ENCODE peak calls at places on chromosomes 12 and 14, in ten cellular contexts. I is upper lobe of right lung; J is CD4-positive, alpha-beta memory T cell; F is body of pancreas; O is hepatocyte; T is CD8-positive, alpha-beta T cell; R is A549; W is breast epithelium; P is Peyer's patch; K is upper lobe of left lung. H is an unnamed sample.
A peak's percentile ranks its signal among the peaks of the same experiment; 100 is the strongest.

GRCh38 chr14:59197695-59198262 is 9.3 kb downstream of the DAAM1 start:
- DNase-seq in I (no peak), J (no peak), F (no peak), O (no peak), T (no peak), R (no peak), W (no peak), P (no peak), K (no peak), H (no peak)

GRCh38 chr12:570237-570925 is 92.9 kb downstream of the NINJ2 start:
- DNase-seq in I (peak; percentile 87), J (no peak), F (peak; percentile 59), O (peak; percentile 91), T (no peak), R (peak; percentile 93), W (peak; percentile 70), P (peak; percentile 87), K (peak; percentile 83), H (peak; percentile 54)

GRCh38 chr12:2154050-2154449 is 101.3 kb downstream of the CACNA1C start:
- DNase-seq in I (no peak), J (no peak), F (no peak), O (no peak), T (no peak), R (no peak), W (no peak), P (no peak), K (no peak), H (no peak)

GRCh38 chr14:72463291-72463866 is 430.5 kb downstream of the DPF3 start:
- DNase-seq in I (no peak), J (no peak), F (no peak), O (peak; percentile 41), T (no peak), R (peak; percentile 13), W (no peak), P (no peak), K (no peak), H (no peak)

GRCh38 chr14:51351997-51352396 is 112.0 kb downstream of the TMX1 start:
- DNase-seq in I (no peak), J (no peak), F (no peak), O (no peak), T (no peak), R (no peak), W (no peak), P (no peak), K (no peak), H (no peak)

GRCh38 chr12:102950950-102951490 is 6.5 kb upstream of the ASCL1 start:
- DNase-seq in I (no peak), J (no peak), F (no peak), O (no peak), T (no peak), R (no peak), W (no peak), P (no peak), K (no peak), H (no peak)

GRCh38 chr14:77032854-77033621 is 4.5 kb upstream of the IRF2BPL start:
- DNase-seq in I (peak; percentile 95), J (peak; percentile 89), F (peak; percentile 98), O (peak; percentile 95), T (peak; percentile 71), R (peak; percentile 99), W (peak; percentile 95), P (peak; percentile 93), K (peak; percentile 93), H (peak; percentile 81)

GRCh38 chr12:43776498-43776897 is 17.7 kb downstream of the IRAK4 start:
- DNase-seq in I (no peak), J (no peak), F (no peak), O (peak; percentile 46), T (no peak), R (peak; percentile 56), W (no peak), P (no peak), K (no peak), H (no peak)

GRCh38 chr14:74667758-74668157 is 45.1 kb downstream of the AREL1 start:
- DNase-seq in I (no peak), J (no peak), F (no peak), O (no peak), T (no peak), R (no peak), W (no peak), P (no peak), K (no peak), H (no peak)

GRCh38 chr14:73576391-73576790 is 7.4 kb downstream of the ACOT2 start:
- DNase-seq in I (no peak), J (no peak), F (no peak), O (no peak), T (no peak), R (peak; percentile 22), W (no peak), P (no peak), K (no peak), H (no peak)

GRCh38 chr12:124188561-124189405 is 106.1 kb upstream of the RFLNA start:
- DNase-seq in I (no peak), J (no peak), F (peak; percentile 15), O (peak; percentile 57), T (no peak), R (no peak), W (no peak), P (no peak), K (no peak), H (no peak)

GRCh38 chr14:70952485-70952884 is 45.2 kb downstream of the PCNX1 start:
- DNase-seq in I (no peak), J (no peak), F (no peak), O (no peak), T (no peak), R (no peak), W (no peak), P (no peak), K (no peak), H (no peak)

GRCh38 chr14:95683793-95684192 is 2.4 kb upstream of the TCL1B start:
- DNase-seq in I (no peak), J (no peak), F (peak; percentile 35), O (peak; percentile 34), T (peak; percentile 19), R (peak; percentile 34), W (no peak), P (peak; percentile 52), K (peak; percentile 28), H (no peak)

GRCh38 chr12:94628369-94628768 is 22.0 kb downstream of the TMCC3 start:
- DNase-seq in I (no peak), J (no peak), F (no peak), O (no peak), T (no peak), R (no peak), W (no peak), P (no peak), K (no peak), H (no peak)

DNA sequence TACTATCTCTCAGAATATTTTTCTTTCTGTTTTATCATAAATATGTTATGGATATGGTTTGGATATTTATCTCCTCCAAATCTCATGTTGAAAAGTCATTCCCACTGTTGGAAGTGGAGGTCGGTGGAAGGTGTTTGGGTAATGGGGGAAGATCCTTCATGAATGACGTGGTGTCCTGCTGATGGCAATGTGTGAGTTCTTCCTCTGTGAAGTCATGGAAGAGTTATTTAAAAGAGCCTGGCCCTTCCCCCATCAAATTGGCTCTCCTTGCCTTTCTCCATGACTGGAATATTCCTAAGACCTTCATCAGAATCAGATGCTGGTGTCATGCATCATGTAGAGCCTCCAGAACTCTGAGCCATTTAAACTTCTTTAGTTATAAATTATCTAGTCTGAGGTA is 1291.6 kb downstream of the FSCB start:
- DNase-seq in I (no peak), J (no peak), F (no peak), O (no peak), T (no peak), R (no peak), W (no peak), P (no peak), K (no peak), H (no peak)
- H3K9me3 ChIP-seq in I (no peaks in the 10 kb centered on the region), J (no peaks in the 10 kb centered on the region), F (no peaks in the 10 kb centered on the region), O (no peaks in the 10 kb centered on the region), T (peaks cover 3% of the 10 kb centered on the region), R (no peaks in the 10 kb centered on the region), W (no peaks in the 10 kb centered on the region), P (no peaks in the 10 kb centered on the region), K (no peaks in the 10 kb centered on the region), H (no peaks in the 10 kb centered on the region)

DNA sequence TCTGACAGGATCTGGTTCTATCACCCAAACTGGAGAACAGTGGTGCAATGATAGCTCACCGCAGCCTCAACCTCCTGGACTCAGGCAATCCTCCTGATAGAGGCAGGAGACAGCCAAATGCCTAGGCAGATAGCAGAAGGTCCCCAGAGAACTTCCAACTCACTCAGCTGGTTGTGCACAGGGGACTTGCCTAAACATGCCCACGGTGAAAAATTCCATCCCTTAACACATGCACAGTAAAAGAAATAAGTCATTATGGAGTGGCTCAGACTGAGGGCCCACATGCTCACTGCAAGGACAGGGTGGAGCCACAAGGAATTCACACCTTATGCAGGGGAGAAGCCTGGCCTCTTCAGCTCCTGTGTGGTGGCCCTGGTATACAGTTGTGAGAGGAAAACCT is 525.8 kb upstream of the ATP2B1 start:
- DNase-seq in I (no peak), J (no peak), F (no peak), O (no peak), T (no peak), R (peak; percentile 24), W (no peak), P (no peak), K (no peak), H (no peak)
- H3K27ac ChIP-seq in I (no peak overlapping the region), J (no peak overlapping the region), F (no peak overlapping the region), O (no peak overlapping the region), T (no peak overlapping the region), R (no peak overlapping the region), W (no peak overlapping the region), P (no peak overlapping the region), K (no peak overlapping the region), H (no peak overlapping the region)

GRCh38 chr12:19198272-19198671 is 68.7 kb downstream of the PLEKHA5 start:
- DNase-seq in I (no peak), J (no peak), F (no peak), O (peak; percentile 19), T (no peak), R (peak; percentile 32), W (no peak), P (no peak), K (no peak), H (no peak)
- H3K4me1 ChIP-seq in I (no peaks in the 10 kb centered on the region), J (no peaks in the 10 kb centered on the region), F (no peaks in the 10 kb centered on the region), O (no peaks in the 10 kb centered on the region), T (no peaks in the 10 kb centered on the region), R (peaks cover 12% of the 10 kb centered on the region), W (no peaks in the 10 kb centered on the region), P (no peaks in the 10 kb centered on the region), K (no peaks in the 10 kb centered on the region), H (no peaks in the 10 kb centered on the region)

DNA sequence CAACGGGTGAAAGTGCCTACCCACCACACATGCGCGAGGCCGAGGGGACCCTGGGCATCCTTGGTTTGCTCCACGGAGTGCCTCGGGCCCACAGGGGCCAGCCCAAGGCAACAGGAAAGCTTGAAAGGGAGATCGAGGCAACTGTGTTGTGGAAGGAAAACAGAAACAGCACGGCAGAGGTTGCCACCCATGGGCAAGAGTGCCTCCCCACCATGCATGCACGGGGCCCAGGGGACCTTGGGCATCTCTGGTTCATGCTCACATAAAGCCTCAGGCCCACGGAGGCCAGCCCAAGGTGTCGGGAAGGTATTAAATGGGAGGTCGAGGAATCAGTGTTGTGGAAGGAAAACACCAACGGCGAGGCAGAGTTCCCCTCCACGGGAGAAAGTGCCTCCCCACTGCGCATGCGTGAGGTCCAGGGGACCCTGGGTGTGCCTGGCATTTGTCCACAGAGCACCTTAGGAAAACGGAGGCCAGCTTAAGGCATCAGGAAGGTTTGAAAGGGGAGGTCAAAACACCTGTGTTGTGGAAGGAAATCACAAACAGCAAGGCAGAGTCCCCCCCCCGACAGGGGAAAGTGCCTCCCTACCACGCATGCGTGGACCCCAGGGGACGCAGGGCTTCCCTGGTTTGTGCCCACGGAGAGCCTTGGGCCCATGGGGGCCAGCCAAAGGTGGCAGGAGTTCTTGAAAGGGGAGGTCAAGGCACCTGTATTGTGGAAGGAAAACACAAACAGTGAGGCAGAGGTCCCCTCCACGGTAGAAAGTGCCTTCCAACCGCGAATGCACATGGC is 367.3 kb downstream of the ALG10 start:
- DNase-seq in I (peak; percentile 48), J (no peak), F (no peak), O (no peak), T (no peak), R (no peak), W (no peak), P (peak; percentile 15), K (no peak), H (no peak)
- H3K9me3 ChIP-seq in I (peaks cover 8% of the 10 kb centered on the region), J (no peaks in the 10 kb centered on the region), F (peaks cover 21% of the 10 kb centered on the region), O (no peaks in the 10 kb centered on the region), T (no peaks in the 10 kb centered on the region), R (no peaks in the 10 kb centered on the region), W (peaks cover 88% of the 10 kb centered on the region), P (no peaks in the 10 kb centered on the region), K (peaks cover 4% of the 10 kb centered on the region), H (peaks cover 5% of the 10 kb centered on the region)

H was measured in thoracic aorta.